ENCODE peak calls at places on chromosome 4, in nine cellular contexts. One of them, this sample, is unnamed.

GRCh38 chr4:136650541-136651277 is 881.6 kb downstream of the PCDH18 start:
- DNase-seq in psoas muscle: no peak
- DNase-seq in ELR: peak; percentile 82
- DNase-seq in cerebellum: no peak
- DNase-seq in GM20000: no peak
- DNase-seq in stimulated activated CD8-positive, alpha-beta memory T cell treated with anti-CD3 and anti-CD28 coated beads, Interleukin-12 subunit alpha, Interleukin-12 subunit beta, amount 100 ng/mL, for 1 hour: no peak
- DNase-seq in amniotic stem cell: no peak
- DNase-seq in endothelial cell: no peak
- DNase-seq in activated T-cell treated with anti-CD3 and anti-CD28 coated beads, Interleukin-2, amount 50 U/mL, for 72 hours: no peak
- DNase-seq in this sample: no peak

GRCh38 chr4:145909331-145909730 is 29.3 kb downstream of the ZNF827 start:
- DNase-seq in endothelial cell: peak; percentile 46
- DNase-seq in ELR: no peak
- DNase-seq in cerebellum: peak; percentile 32
- DNase-seq in stimulated activated CD8-positive, alpha-beta memory T cell treated with anti-CD3 and anti-CD28 coated beads, Interleukin-12 subunit alpha, Interleukin-12 subunit beta, amount 100 ng/mL, for 1 hour: no peak
- DNase-seq in amniotic stem cell: no peak
- DNase-seq in activated T-cell treated with anti-CD3 and anti-CD28 coated beads, Interleukin-2, amount 50 U/mL, for 72 hours: no peak
- DNase-seq in GM20000: no peak
- DNase-seq in psoas muscle: peak; percentile 66
- DNase-seq in this sample: no peak

GRCh38 chr4:40601641-40602040 is 28.0 kb downstream of the RBM47 start:
- DNase-seq in stimulated activated CD8-positive, alpha-beta memory T cell treated with anti-CD3 and anti-CD28 coated beads, Interleukin-12 subunit alpha, Interleukin-12 subunit beta, amount 100 ng/mL, for 1 hour: no peak
- DNase-seq in psoas muscle: no peak
- DNase-seq in activated T-cell treated with anti-CD3 and anti-CD28 coated beads, Interleukin-2, amount 50 U/mL, for 72 hours: no peak
- DNase-seq in ELR: no peak
- DNase-seq in amniotic stem cell: no peak
- DNase-seq in cerebellum: no peak
- DNase-seq in GM20000: no peak
- DNase-seq in endothelial cell: no peak
- DNase-seq in this sample: no peak

GRCh38 chr4:40038972-40039371 is 17.7 kb upstream of the N4BP2 start:
- DNase-seq in amniotic stem cell: no peak
- DNase-seq in cerebellum: no peak
- DNase-seq in endothelial cell: no peak
- DNase-seq in activated T-cell treated with anti-CD3 and anti-CD28 coated beads, Interleukin-2, amount 50 U/mL, for 72 hours: no peak
- DNase-seq in stimulated activated CD8-positive, alpha-beta memory T cell treated with anti-CD3 and anti-CD28 coated beads, Interleukin-12 subunit alpha, Interleukin-12 subunit beta, amount 100 ng/mL, for 1 hour: no peak
- DNase-seq in GM20000: no peak
- DNase-seq in psoas muscle: no peak
- DNase-seq in ELR: peak; percentile 90
- DNase-seq in this sample: no peak

GRCh38 chr4:40886931-40887330 is 137.2 kb downstream of the NSUN7 start:
- DNase-seq in psoas muscle: no peak
- DNase-seq in ELR: no peak
- DNase-seq in amniotic stem cell: no peak
- DNase-seq in activated T-cell treated with anti-CD3 and anti-CD28 coated beads, Interleukin-2, amount 50 U/mL, for 72 hours: no peak
- DNase-seq in GM20000: no peak
- DNase-seq in cerebellum: no peak
- DNase-seq in endothelial cell: no peak
- DNase-seq in stimulated activated CD8-positive, alpha-beta memory T cell treated with anti-CD3 and anti-CD28 coated beads, Interleukin-12 subunit alpha, Interleukin-12 subunit beta, amount 100 ng/mL, for 1 hour: no peak
- DNase-seq in this sample: no peak

GRCh38 chr4:26779674-26780073 is 81.0 kb upstream of the STIM2 start:
- DNase-seq in activated T-cell treated with anti-CD3 and anti-CD28 coated beads, Interleukin-2, amount 50 U/mL, for 72 hours: no peak
- DNase-seq in ELR: peak; percentile 35
- DNase-seq in psoas muscle: no peak
- DNase-seq in cerebellum: peak; percentile 18
- DNase-seq in GM20000: no peak
- DNase-seq in endothelial cell: no peak
- DNase-seq in amniotic stem cell: no peak
- DNase-seq in stimulated activated CD8-positive, alpha-beta memory T cell treated with anti-CD3 and anti-CD28 coated beads, Interleukin-12 subunit alpha, Interleukin-12 subunit beta, amount 100 ng/mL, for 1 hour: no peak
- DNase-seq in this sample: no peak

GRCh38 chr4:163161536-163162205 is 5.0 kb downstream of the NAF1 start:
- DNase-seq in ELR: peak; percentile 82
- DNase-seq in GM20000: no peak
- DNase-seq in cerebellum: no peak
- DNase-seq in stimulated activated CD8-positive, alpha-beta memory T cell treated with anti-CD3 and anti-CD28 coated beads, Interleukin-12 subunit alpha, Interleukin-12 subunit beta, amount 100 ng/mL, for 1 hour: no peak
- DNase-seq in endothelial cell: no peak
- DNase-seq in amniotic stem cell: peak; percentile 25
- DNase-seq in psoas muscle: no peak
- DNase-seq in activated T-cell treated with anti-CD3 and anti-CD28 coated beads, Interleukin-2, amount 50 U/mL, for 72 hours: peak; percentile 10
- DNase-seq in this sample: no peak

GRCh38 chr4:150176559-150176958 is 98.3 kb downstream of the DCLK2 start:
- DNase-seq in ELR: no peak
- DNase-seq in cerebellum: no peak
- DNase-seq in amniotic stem cell: no peak
- DNase-seq in endothelial cell: no peak
- DNase-seq in stimulated activated CD8-positive, alpha-beta memory T cell treated with anti-CD3 and anti-CD28 coated beads, Interleukin-12 subunit alpha, Interleukin-12 subunit beta, amount 100 ng/mL, for 1 hour: no peak
- DNase-seq in GM20000: no peak
- DNase-seq in psoas muscle: no peak
- DNase-seq in activated T-cell treated with anti-CD3 and anti-CD28 coated beads, Interleukin-2, amount 50 U/mL, for 72 hours: no peak
- DNase-seq in this sample: no peak

GRCh38 chr4:94447754-94448411 is 3.9 kb upstream of the PDLIM5 start:
- DNase-seq in activated T-cell treated with anti-CD3 and anti-CD28 coated beads, Interleukin-2, amount 50 U/mL, for 72 hours: no peak
- DNase-seq in ELR: no peak
- DNase-seq in amniotic stem cell: no peak
- DNase-seq in psoas muscle: no peak
- DNase-seq in cerebellum: no peak
- DNase-seq in GM20000: no peak
- DNase-seq in endothelial cell: no peak
- DNase-seq in stimulated activated CD8-positive, alpha-beta memory T cell treated with anti-CD3 and anti-CD28 coated beads, Interleukin-12 subunit alpha, Interleukin-12 subunit beta, amount 100 ng/mL, for 1 hour: no peak
- DNase-seq in this sample: no peak

GRCh38 chr4:85478576-85478975 is 3.6 kb downstream of the ARHGAP24 start:
- DNase-seq in activated T-cell treated with anti-CD3 and anti-CD28 coated beads, Interleukin-2, amount 50 U/mL, for 72 hours: no peak
- DNase-seq in stimulated activated CD8-positive, alpha-beta memory T cell treated with anti-CD3 and anti-CD28 coated beads, Interleukin-12 subunit alpha, Interleukin-12 subunit beta, amount 100 ng/mL, for 1 hour: no peak
- DNase-seq in GM20000: no peak
- DNase-seq in psoas muscle: no peak
- DNase-seq in ELR: peak; percentile 72
- DNase-seq in amniotic stem cell: no peak
- DNase-seq in cerebellum: no peak
- DNase-seq in endothelial cell: no peak
- DNase-seq in this sample: no peak

GRCh38 chr4:11039494-11040142 is 355.1 kb upstream of the CLNK start:
- DNase-seq in stimulated activated CD8-positive, alpha-beta memory T cell treated with anti-CD3 and anti-CD28 coated beads, Interleukin-12 subunit alpha, Interleukin-12 subunit beta, amount 100 ng/mL, for 1 hour: no peak
- DNase-seq in cerebellum: no peak
- DNase-seq in psoas muscle: no peak
- DNase-seq in GM20000: no peak
- DNase-seq in activated T-cell treated with anti-CD3 and anti-CD28 coated beads, Interleukin-2, amount 50 U/mL, for 72 hours: no peak
- DNase-seq in amniotic stem cell: no peak
- DNase-seq in endothelial cell: no peak
- DNase-seq in ELR: no peak
- DNase-seq in this sample: no peak

GRCh38 chr4:146379744-146380143 is 142.0 kb downstream of the SLC10A7 start:
- DNase-seq in amniotic stem cell: no peak
- DNase-seq in activated T-cell treated with anti-CD3 and anti-CD28 coated beads, Interleukin-2, amount 50 U/mL, for 72 hours: no peak
- DNase-seq in stimulated activated CD8-positive, alpha-beta memory T cell treated with anti-CD3 and anti-CD28 coated beads, Interleukin-12 subunit alpha, Interleukin-12 subunit beta, amount 100 ng/mL, for 1 hour: no peak
- DNase-seq in psoas muscle: no peak
- DNase-seq in ELR: peak; percentile 10
- DNase-seq in GM20000: no peak
- DNase-seq in cerebellum: no peak
- DNase-seq in endothelial cell: no peak
- DNase-seq in this sample: no peak

GRCh38 chr4:108749119-108749518 is 13.7 kb downstream of the ETNPPL start:
- DNase-seq in psoas muscle: no peak
- DNase-seq in GM20000: no peak
- DNase-seq in stimulated activated CD8-positive, alpha-beta memory T cell treated with anti-CD3 and anti-CD28 coated beads, Interleukin-12 subunit alpha, Interleukin-12 subunit beta, amount 100 ng/mL, for 1 hour: no peak
- DNase-seq in activated T-cell treated with anti-CD3 and anti-CD28 coated beads, Interleukin-2, amount 50 U/mL, for 72 hours: no peak
- DNase-seq in endothelial cell: no peak
- DNase-seq in cerebellum: no peak
- DNase-seq in amniotic stem cell: no peak
- DNase-seq in ELR: no peak
- DNase-seq in this sample: no peak

GRCh38 chr4:21413807-21414370 is 534.7 kb downstream of the KCNIP4 start:
- DNase-seq in endothelial cell: no peak
- DNase-seq in psoas muscle: no peak
- DNase-seq in amniotic stem cell: no peak
- DNase-seq in cerebellum: no peak
- DNase-seq in GM20000: no peak
- DNase-seq in activated T-cell treated with anti-CD3 and anti-CD28 coated beads, Interleukin-2, amount 50 U/mL, for 72 hours: no peak
- DNase-seq in stimulated activated CD8-positive, alpha-beta memory T cell treated with anti-CD3 and anti-CD28 coated beads, Interleukin-12 subunit alpha, Interleukin-12 subunit beta, amount 100 ng/mL, for 1 hour: no peak
- DNase-seq in ELR: no peak
- DNase-seq in this sample: no peak

GRCh38 chr4:181860157-181860556 is 383.0 kb upstream of the TENM3 start:
- DNase-seq in amniotic stem cell: peak; percentile 22
- DNase-seq in stimulated activated CD8-positive, alpha-beta memory T cell treated with anti-CD3 and anti-CD28 coated beads, Interleukin-12 subunit alpha, Interleukin-12 subunit beta, amount 100 ng/mL, for 1 hour: no peak
- DNase-seq in psoas muscle: no peak
- DNase-seq in cerebellum: no peak
- DNase-seq in ELR: no peak
- DNase-seq in activated T-cell treated with anti-CD3 and anti-CD28 coated beads, Interleukin-2, amount 50 U/mL, for 72 hours: no peak
- DNase-seq in GM20000: no peak
- DNase-seq in endothelial cell: no peak
- DNase-seq in this sample: no peak

GRCh38 chr4:174358823-174359222 is 75.1 kb downstream of the CEP44 start:
- DNase-seq in psoas muscle: no peak
- DNase-seq in activated T-cell treated with anti-CD3 and anti-CD28 coated beads, Interleukin-2, amount 50 U/mL, for 72 hours: peak; percentile 28
- DNase-seq in amniotic stem cell: no peak
- DNase-seq in ELR: peak; percentile 86
- DNase-seq in GM20000: peak; percentile 53
- DNase-seq in endothelial cell: no peak
- DNase-seq in stimulated activated CD8-positive, alpha-beta memory T cell treated with anti-CD3 and anti-CD28 coated beads, Interleukin-12 subunit alpha, Interleukin-12 subunit beta, amount 100 ng/mL, for 1 hour: no peak
- DNase-seq in cerebellum: no peak
- DNase-seq in this sample: no peak

GRCh38 chr4:88868510-88868909 is 170.9 kb upstream of the NAP1L5 start:
- DNase-seq in cerebellum: no peak
- DNase-seq in ELR: no peak
- DNase-seq in endothelial cell: no peak
- DNase-seq in stimulated activated CD8-positive, alpha-beta memory T cell treated with anti-CD3 and anti-CD28 coated beads, Interleukin-12 subunit alpha, Interleukin-12 subunit beta, amount 100 ng/mL, for 1 hour: no peak
- DNase-seq in amniotic stem cell: no peak
- DNase-seq in GM20000: no peak
- DNase-seq in psoas muscle: no peak
- DNase-seq in activated T-cell treated with anti-CD3 and anti-CD28 coated beads, Interleukin-2, amount 50 U/mL, for 72 hours: no peak
- DNase-seq in this sample: no peak

GRCh38 chr4:31998807-31999206 is 1278.6 kb downstream of the PCDH7 start:
- DNase-seq in ELR: no peak
- DNase-seq in endothelial cell: no peak
- DNase-seq in stimulated activated CD8-positive, alpha-beta memory T cell treated with anti-CD3 and anti-CD28 coated beads, Interleukin-12 subunit alpha, Interleukin-12 subunit beta, amount 100 ng/mL, for 1 hour: no peak
- DNase-seq in cerebellum: no peak
- DNase-seq in GM20000: no peak
- DNase-seq in activated T-cell treated with anti-CD3 and anti-CD28 coated beads, Interleukin-2, amount 50 U/mL, for 72 hours: no peak
- DNase-seq in amniotic stem cell: no peak
- DNase-seq in psoas muscle: no peak
- DNase-seq in this sample: no peak

GRCh38 chr4:106421441-106422296 is 53.1 kb upstream of the GIMD1 start:
- DNase-seq in stimulated activated CD8-positive, alpha-beta memory T cell treated with anti-CD3 and anti-CD28 coated beads, Interleukin-12 subunit alpha, Interleukin-12 subunit beta, amount 100 ng/mL, for 1 hour: no peak
- DNase-seq in activated T-cell treated with anti-CD3 and anti-CD28 coated beads, Interleukin-2, amount 50 U/mL, for 72 hours: no peak
- DNase-seq in endothelial cell: no peak
- DNase-seq in ELR: peak; percentile 57
- DNase-seq in psoas muscle: no peak
- DNase-seq in cerebellum: no peak
- DNase-seq in GM20000: no peak
- DNase-seq in amniotic stem cell: no peak
- DNase-seq in this sample: no peak

GRCh38 chr4:77022581-77023133 is 53.1 kb downstream of the CCNI start:
- DNase-seq in activated T-cell treated with anti-CD3 and anti-CD28 coated beads, Interleukin-2, amount 50 U/mL, for 72 hours: no peak
- DNase-seq in cerebellum: no peak
- DNase-seq in ELR: peak; percentile 55
- DNase-seq in stimulated activated CD8-positive, alpha-beta memory T cell treated with anti-CD3 and anti-CD28 coated beads, Interleukin-12 subunit alpha, Interleukin-12 subunit beta, amount 100 ng/mL, for 1 hour: no peak
- DNase-seq in amniotic stem cell: no peak
- DNase-seq in psoas muscle: no peak
- DNase-seq in GM20000: no peak
- DNase-seq in endothelial cell: peak; percentile 56
- DNase-seq in this sample: no peak

GRCh38 chr4:36325916-36326315 is 44.5 kb downstream of the DTHD1 start:
- DNase-seq in cerebellum: no peak
- DNase-seq in psoas muscle: no peak
- DNase-seq in ELR: no peak
- DNase-seq in amniotic stem cell: no peak
- DNase-seq in stimulated activated CD8-positive, alpha-beta memory T cell treated with anti-CD3 and anti-CD28 coated beads, Interleukin-12 subunit alpha, Interleukin-12 subunit beta, amount 100 ng/mL, for 1 hour: no peak
- DNase-seq in GM20000: no peak
- DNase-seq in endothelial cell: no peak
- DNase-seq in activated T-cell treated with anti-CD3 and anti-CD28 coated beads, Interleukin-2, amount 50 U/mL, for 72 hours: no peak
- DNase-seq in this sample: no peak

GRCh38 chr4:114599231-114600065 is 841 bp downstream of the UGT8 start:
- DNase-seq in psoas muscle: no peak
- DNase-seq in activated T-cell treated with anti-CD3 and anti-CD28 coated beads, Interleukin-2, amount 50 U/mL, for 72 hours: no peak
- DNase-seq in endothelial cell: peak; percentile 22
- DNase-seq in ELR: no peak
- DNase-seq in amniotic stem cell: no peak
- DNase-seq in GM20000: peak; percentile 15
- DNase-seq in cerebellum: peak; percentile 21
- DNase-seq in stimulated activated CD8-positive, alpha-beta memory T cell treated with anti-CD3 and anti-CD28 coated beads, Interleukin-12 subunit alpha, Interleukin-12 subunit beta, amount 100 ng/mL, for 1 hour: no peak
- DNase-seq in this sample: no peak

GRCh38 chr4:118683513-118683912 is 1.7 kb upstream of the METTL14 start:
- DNase-seq in GM20000: peak; percentile 4
- DNase-seq in amniotic stem cell: no peak
- DNase-seq in endothelial cell: no peak
- DNase-seq in ELR: peak; percentile 37
- DNase-seq in stimulated activated CD8-positive, alpha-beta memory T cell treated with anti-CD3 and anti-CD28 coated beads, Interleukin-12 subunit alpha, Interleukin-12 subunit beta, amount 100 ng/mL, for 1 hour: no peak
- DNase-seq in psoas muscle: no peak
- DNase-seq in cerebellum: no peak
- DNase-seq in activated T-cell treated with anti-CD3 and anti-CD28 coated beads, Interleukin-2, amount 50 U/mL, for 72 hours: no peak
- DNase-seq in this sample: no peak

GRCh38 chr4:81166431-81166830 is 48.6 kb downstream of the PRKG2 start:
- DNase-seq in cerebellum: no peak
- DNase-seq in stimulated activated CD8-positive, alpha-beta memory T cell treated with anti-CD3 and anti-CD28 coated beads, Interleukin-12 subunit alpha, Interleukin-12 subunit beta, amount 100 ng/mL, for 1 hour: no peak
- DNase-seq in activated T-cell treated with anti-CD3 and anti-CD28 coated beads, Interleukin-2, amount 50 U/mL, for 72 hours: no peak
- DNase-seq in endothelial cell: no peak
- DNase-seq in psoas muscle: no peak
- DNase-seq in ELR: no peak
- DNase-seq in GM20000: no peak
- DNase-seq in amniotic stem cell: no peak
- DNase-seq in this sample: no peak

GRCh38 chr4:106365613-106366012 is 3.0 kb downstream of the GIMD1 start:
- DNase-seq in ELR: peak; percentile 93
- DNase-seq in activated T-cell treated with anti-CD3 and anti-CD28 coated beads, Interleukin-2, amount 50 U/mL, for 72 hours: no peak
- DNase-seq in stimulated activated CD8-positive, alpha-beta memory T cell treated with anti-CD3 and anti-CD28 coated beads, Interleukin-12 subunit alpha, Interleukin-12 subunit beta, amount 100 ng/mL, for 1 hour: no peak
- DNase-seq in psoas muscle: no peak
- DNase-seq in GM20000: no peak
- DNase-seq in cerebellum: no peak
- DNase-seq in amniotic stem cell: peak; percentile 80
- DNase-seq in endothelial cell: no peak
- DNase-seq in this sample: no peak

GRCh38 chr4:104128850-104129213 is 365.9 kb downstream of the CXXC4 start:
- DNase-seq in stimulated activated CD8-positive, alpha-beta memory T cell treated with anti-CD3 and anti-CD28 coated beads, Interleukin-12 subunit alpha, Interleukin-12 subunit beta, amount 100 ng/mL, for 1 hour: no peak
- DNase-seq in cerebellum: no peak
- DNase-seq in amniotic stem cell: no peak
- DNase-seq in activated T-cell treated with anti-CD3 and anti-CD28 coated beads, Interleukin-2, amount 50 U/mL, for 72 hours: no peak
- DNase-seq in endothelial cell: no peak
- DNase-seq in ELR: no peak
- DNase-seq in GM20000: no peak
- DNase-seq in psoas muscle: no peak
- DNase-seq in this sample: no peak

GRCh38 chr4:156503119-156503518 is 468.5 kb downstream of the PDGFC start:
- DNase-seq in endothelial cell: no peak
- DNase-seq in stimulated activated CD8-positive, alpha-beta memory T cell treated with anti-CD3 and anti-CD28 coated beads, Interleukin-12 subunit alpha, Interleukin-12 subunit beta, amount 100 ng/mL, for 1 hour: no peak
- DNase-seq in amniotic stem cell: no peak
- DNase-seq in psoas muscle: no peak
- DNase-seq in activated T-cell treated with anti-CD3 and anti-CD28 coated beads, Interleukin-2, amount 50 U/mL, for 72 hours: no peak
- DNase-seq in ELR: no peak
- DNase-seq in cerebellum: no peak
- DNase-seq in GM20000: no peak
- DNase-seq in this sample: no peak

GRCh38 chr4:125796138-125796537 is 481.4 kb downstream of the FAT4 start:
- DNase-seq in amniotic stem cell: no peak
- DNase-seq in stimulated activated CD8-positive, alpha-beta memory T cell treated with anti-CD3 and anti-CD28 coated beads, Interleukin-12 subunit alpha, Interleukin-12 subunit beta, amount 100 ng/mL, for 1 hour: no peak
- DNase-seq in cerebellum: no peak
- DNase-seq in ELR: no peak
- DNase-seq in endothelial cell: no peak
- DNase-seq in GM20000: no peak
- DNase-seq in activated T-cell treated with anti-CD3 and anti-CD28 coated beads, Interleukin-2, amount 50 U/mL, for 72 hours: no peak
- DNase-seq in psoas muscle: no peak
- DNase-seq in this sample: no peak